ENCODE peak calls at places on chromosomes 5 and 9, in four cellular contexts. One of them, this sample, is unnamed.

GRCh38 chr5:126000533-126000932 is 422.7 kb upstream of the GRAMD2B start:
- DNase-seq in body of pancreas: no peak
- DNase-seq in mesenchymal stem cell: no peak
- DNase-seq in endothelial cell of umbilical vein: no peak
- DNase-seq in this sample: no peak

GRCh38 chr9:104968025-104968982 is 40.3 kb upstream of the ABCA1 start:
- DNase-seq in endothelial cell of umbilical vein: peak
- DNase-seq in mesenchymal stem cell: peak
- DNase-seq in body of pancreas: peak
- DNase-seq in this sample: peak

GRCh38 chr9:122325124-122325523 is 45.7 kb upstream of the PTGS1 start:
- DNase-seq in body of pancreas: no peak
- DNase-seq in mesenchymal stem cell: peak
- DNase-seq in endothelial cell of umbilical vein: peak
- DNase-seq in this sample: no peak

GRCh38 chr5:155092318-155092717 is 78.8 kb downstream of the KIF4B start:
- DNase-seq in mesenchymal stem cell: no peak
- DNase-seq in endothelial cell of umbilical vein: peak
- DNase-seq in body of pancreas: no peak
- DNase-seq in this sample: no peak

GRCh38 chr5:82772281-82772680 is 304.9 kb downstream of the TMEM167A start:
- DNase-seq in mesenchymal stem cell: no peak
- DNase-seq in endothelial cell of umbilical vein: no peak
- DNase-seq in body of pancreas: no peak
- DNase-seq in this sample: no peak

GRCh38 chr9:113011911-113012381 is at the start of gene ZNF883:
- DNase-seq in mesenchymal stem cell: peak
- DNase-seq in body of pancreas: peak
- DNase-seq in endothelial cell of umbilical vein: peak
- DNase-seq in this sample: no peak

GRCh38 chr5:175847503-175847902 is 23.9 kb upstream of the CPLX2 start:
- DNase-seq in mesenchymal stem cell: no peak
- DNase-seq in endothelial cell of umbilical vein: no peak
- DNase-seq in body of pancreas: no peak
- DNase-seq in this sample: no peak

GRCh38 chr5:98339141-98339848 is 434.2 kb upstream of the RGMB start:
- DNase-seq in endothelial cell of umbilical vein: no peak
- DNase-seq in mesenchymal stem cell: no peak
- DNase-seq in body of pancreas: no peak
- DNase-seq in this sample: no peak

GRCh38 chr5:150140830-150141229 is 14.8 kb downstream of the PDGFRB start:
- DNase-seq in body of pancreas: no peak
- DNase-seq in endothelial cell of umbilical vein: no peak
- DNase-seq in mesenchymal stem cell: peak
- DNase-seq in this sample: no peak

GRCh38 chr9:121718063-121718462 is 66.6 kb downstream of the DAB2IP start:
- DNase-seq in endothelial cell of umbilical vein: no peak
- DNase-seq in body of pancreas: no peak
- DNase-seq in mesenchymal stem cell: no peak
- DNase-seq in this sample: no peak

GRCh38 chr5:322281-322941 is 897 bp downstream of the AHRR start:
- DNase-seq in endothelial cell of umbilical vein: peak
- DNase-seq in body of pancreas: no peak
- DNase-seq in mesenchymal stem cell: peak
- DNase-seq in this sample: no peak

GRCh38 chr5:54874337-54875021 is 110.9 kb downstream of the ESM1 start:
- DNase-seq in mesenchymal stem cell: no peak
- DNase-seq in endothelial cell of umbilical vein: peak
- DNase-seq in body of pancreas: no peak
- DNase-seq in this sample: no peak

GRCh38 chr5:39009280-39009679 is 64.9 kb downstream of the RICTOR start:
- DNase-seq in mesenchymal stem cell: no peak
- DNase-seq in body of pancreas: no peak
- DNase-seq in endothelial cell of umbilical vein: no peak
- DNase-seq in this sample: no peak

GRCh38 chr5:145825751-145826180 is 9.4 kb downstream of the PRELID2 start:
- DNase-seq in endothelial cell of umbilical vein: peak
- DNase-seq in body of pancreas: no peak
- DNase-seq in mesenchymal stem cell: peak
- DNase-seq in this sample: no peak

GRCh38 chr5:133407277-133407632 is 205.1 kb downstream of the FSTL4 start:
- DNase-seq in body of pancreas: no peak
- DNase-seq in mesenchymal stem cell: no peak
- DNase-seq in endothelial cell of umbilical vein: no peak
- DNase-seq in this sample: no peak

GRCh38 chr5:59020611-59021285 is 437.9 kb downstream of the RAB3C start:
- DNase-seq in endothelial cell of umbilical vein: no peak
- DNase-seq in body of pancreas: no peak
- DNase-seq in mesenchymal stem cell: no peak
- DNase-seq in this sample: no peak

GRCh38 chr5:41598011-41598410 is 87.6 kb upstream of the PLCXD3 start:
- DNase-seq in mesenchymal stem cell: no peak
- DNase-seq in body of pancreas: no peak
- DNase-seq in endothelial cell of umbilical vein: no peak
- DNase-seq in this sample: no peak

GRCh38 chr9:93200989-93201339 is 17.0 kb downstream of the WNK2 start:
- DNase-seq in endothelial cell of umbilical vein: no peak
- DNase-seq in body of pancreas: no peak
- DNase-seq in mesenchymal stem cell: no peak
- DNase-seq in this sample: no peak

GRCh38 chr5:51156838-51157237 is 226.4 kb upstream of the ISL1 start:
- DNase-seq in endothelial cell of umbilical vein: no peak
- DNase-seq in body of pancreas: no peak
- DNase-seq in mesenchymal stem cell: no peak
- DNase-seq in this sample: no peak

GRCh38 chr5:108642170-108642906 is 105.4 kb upstream of the FER start:
- DNase-seq in endothelial cell of umbilical vein: peak
- DNase-seq in body of pancreas: peak
- DNase-seq in mesenchymal stem cell: peak
- DNase-seq in this sample: no peak

GRCh38 chr9:130129425-130130061 is 42.7 kb upstream of the NCS1 start:
- DNase-seq in endothelial cell of umbilical vein: no peak
- DNase-seq in mesenchymal stem cell: peak
- DNase-seq in body of pancreas: no peak
- DNase-seq in this sample: no peak

GRCh38 chr5:9059920-9060691 is 485.8 kb downstream of the SEMA5A start:
- DNase-seq in body of pancreas: no peak
- DNase-seq in mesenchymal stem cell: peak
- DNase-seq in endothelial cell of umbilical vein: peak
- DNase-seq in this sample: no peak

GRCh38 chr9:105405514-105406131 is 42.2 kb upstream of the FSD1L start:
- DNase-seq in endothelial cell of umbilical vein: peak
- DNase-seq in mesenchymal stem cell: peak
- DNase-seq in body of pancreas: no peak
- DNase-seq in this sample: no peak

GRCh38 chr9:5895782-5896181 is 5.1 kb downstream of the MLANA start:
- DNase-seq in mesenchymal stem cell: no peak
- DNase-seq in endothelial cell of umbilical vein: peak
- DNase-seq in body of pancreas: no peak
- DNase-seq in this sample: no peak

GRCh38 chr9:111601237-111602018 is 2.0 kb upstream of the PTGR1 start:
- DNase-seq in endothelial cell of umbilical vein: peak
- DNase-seq in mesenchymal stem cell: peak
- DNase-seq in body of pancreas: no peak
- DNase-seq in this sample: no peak

GRCh38 chr5:79831910-79832309 is 142.3 kb downstream of the CMYA5 start:
- DNase-seq in endothelial cell of umbilical vein: no peak
- DNase-seq in body of pancreas: no peak
- DNase-seq in mesenchymal stem cell: no peak
- DNase-seq in this sample: no peak
- H3K27ac ChIP-seq in endothelial cell of umbilical vein: no peak
- H3K27ac ChIP-seq in body of pancreas: no peak
- H3K27ac ChIP-seq in mesenchymal stem cell: no peak
- H3K27ac ChIP-seq in this sample: no peak

GRCh38 chr9:87500894-87501656 is 3.4 kb downstream of the DAPK1 start:
- DNase-seq in endothelial cell of umbilical vein: no peak
- DNase-seq in mesenchymal stem cell: no peak
- DNase-seq in body of pancreas: no peak
- DNase-seq in this sample: no peak
- H3K27ac ChIP-seq in endothelial cell of umbilical vein: no peak
- H3K27ac ChIP-seq in mesenchymal stem cell: no peak
- H3K27ac ChIP-seq in body of pancreas: no peak
- H3K27ac ChIP-seq in this sample: no peak

GRCh38 chr9:134158242-134158641 is 6.1 kb downstream of the RNU6ATAC start:
- DNase-seq in mesenchymal stem cell: no peak
- DNase-seq in endothelial cell of umbilical vein: no peak
- DNase-seq in body of pancreas: no peak
- DNase-seq in this sample: no peak
- H3K27ac ChIP-seq in mesenchymal stem cell: no peak
- H3K27ac ChIP-seq in endothelial cell of umbilical vein: no peak
- H3K27ac ChIP-seq in body of pancreas: no peak
- H3K27ac ChIP-seq in this sample: no peak

DNA sequence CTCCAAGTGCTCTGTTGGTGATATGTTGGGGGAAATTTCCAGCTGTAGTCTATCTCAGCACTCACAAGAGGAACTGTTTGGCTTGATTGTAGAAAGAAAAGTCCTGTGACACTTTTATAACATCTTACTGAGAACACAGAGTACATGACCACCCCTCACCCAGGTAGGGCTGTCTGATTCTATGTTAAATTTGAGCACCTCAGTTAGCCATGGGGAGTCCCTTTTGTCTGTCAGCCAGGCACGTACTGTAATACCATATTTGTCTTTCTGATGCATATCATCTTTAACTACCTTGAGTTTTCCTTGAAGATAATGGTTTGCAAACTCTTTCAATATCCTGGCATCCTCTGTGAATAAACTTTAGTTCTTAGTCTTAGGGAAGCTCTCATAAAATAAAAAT is 164.5 kb downstream of the IZUMO3 start:
- DNase-seq in endothelial cell of umbilical vein: no peak
- DNase-seq in body of pancreas: no peak
- DNase-seq in mesenchymal stem cell: no peak
- DNase-seq in this sample: no peak
- H3K27ac ChIP-seq in endothelial cell of umbilical vein: no peak
- H3K27ac ChIP-seq in body of pancreas: no peak
- H3K27ac ChIP-seq in mesenchymal stem cell: no peak
- H3K27ac ChIP-seq in this sample: no peak